ENCODE peak calls at places on chromosomes 13 and 19, in ten cellular contexts. O, G, S, K, J, F, T, Q, L and X are unnamed samples.

GRCh38 chr13:24251525-24251924 is 57.9 kb upstream of the C1QTNF9 start:
- DNase-seq in J (no peak), G (peak; percentile 75), S (no peak), O (no peak), T (no peak), F (no peak), K (no peak), Q (no peak), L (no peak), X (no peak)

GRCh38 chr13:23289917-23290357 is 109.2 kb downstream of the SGCG start:
- DNase-seq in G (no peak), L (peak; percentile 45), T (peak; percentile 91), J (no peak), S (peak; percentile 35), O (peak; percentile 81), F (peak; percentile 60), Q (peak; percentile 96), K (no peak), X (no peak)

GRCh38 chr13:48334534-48335127 is 31.1 kb downstream of the RB1 start:
- DNase-seq in J (no peak), S (peak; percentile 21), K (no peak), L (peak; percentile 39), T (peak; percentile 60), F (peak; percentile 60), G (no peak), Q (peak; percentile 55), O (peak; percentile 68), X (peak; percentile 33)

GRCh38 chr19:43781630-43782310 is 997 bp upstream of the KCNN4 start:
- DNase-seq in O (no peak), S (no peak), Q (peak; percentile 53), K (no peak), G (no peak), F (no peak), J (no peak), L (no peak), T (peak; percentile 48), X (no peak)

GRCh38 chr13:33494596-33495214 is 209.2 kb upstream of the STARD13 start:
- DNase-seq in K (no peak), T (peak; percentile 91), Q (peak; percentile 89), J (no peak), L (peak; percentile 98), G (no peak), S (peak; percentile 98), F (peak; percentile 85), O (peak; percentile 97), X (no peak)

GRCh38 chr13:45229172-45229571 is 28.3 kb upstream of the KCTD4 start:
- DNase-seq in L (no peak), J (no peak), Q (no peak), O (no peak), F (no peak), K (no peak), T (no peak), G (no peak), S (no peak), X (no peak)

GRCh38 chr13:51625555-51626345 is 41.5 kb downstream of the WDFY2 start:
- DNase-seq in L (no peak), J (peak; percentile 30), O (no peak), G (no peak), S (no peak), K (no peak), Q (peak; percentile 69), T (peak; percentile 73), F (no peak), X (no peak)

GRCh38 chr19:3855321-3855720 is 13.5 kb downstream of the ZFR2 start:
- DNase-seq in S (no peak), O (no peak), J (no peak), F (no peak), G (peak; percentile 61), Q (no peak), K (no peak), T (no peak), L (no peak), X (no peak)

GRCh38 chr19:40783711-40784110 is 5.7 kb downstream of the RAB4B start:
- DNase-seq in L (no peak), G (no peak), K (no peak), T (no peak), Q (no peak), J (no peak), O (no peak), F (no peak), S (no peak), X (no peak)

GRCh38 chr19:13122275-13122878 is 4.3 kb downstream of the NACC1 start:
- DNase-seq in O (no peak), K (no peak), L (no peak), S (no peak), J (no peak), Q (no peak), G (no peak), F (no peak), T (no peak), X (no peak)

GRCh38 chr19:53903055-53903680 is 5.9 kb upstream of the CACNG7 start:
- DNase-seq in S (peak; percentile 16), L (peak; percentile 27), Q (peak; percentile 69), O (peak; percentile 59), F (peak; percentile 60), J (no peak), T (peak; percentile 52), G (no peak), K (no peak), X (no peak)

GRCh38 chr19:46732172-46732938 is 13.5 kb upstream of the FKRP start:
- DNase-seq in J (no peak), Q (no peak), L (peak; percentile 88), T (no peak), G (no peak), S (peak; percentile 86), O (no peak), K (no peak), F (no peak), X (no peak)

GRCh38 chr19:3433313-3433712 is 47.0 kb downstream of the SMIM24 start:
- DNase-seq in T (no peak), F (no peak), O (no peak), Q (no peak), G (no peak), J (no peak), S (no peak), L (no peak), K (no peak), X (no peak)

GRCh38 chr13:114229486-114229885 is 5.2 kb upstream of the CDC16 start:
- DNase-seq in K (no peak), T (no peak), L (peak; percentile 43), G (no peak), O (no peak), F (no peak), Q (no peak), S (peak; percentile 38), J (no peak), X (no peak)
- TF ChIP-seq CTCF in K (no peak), T (no peak), L (no peak), G (no peak), O (no peak), F (no peak), Q (no peak), S (no peak), J (no peak), X (no peak)

DNA sequence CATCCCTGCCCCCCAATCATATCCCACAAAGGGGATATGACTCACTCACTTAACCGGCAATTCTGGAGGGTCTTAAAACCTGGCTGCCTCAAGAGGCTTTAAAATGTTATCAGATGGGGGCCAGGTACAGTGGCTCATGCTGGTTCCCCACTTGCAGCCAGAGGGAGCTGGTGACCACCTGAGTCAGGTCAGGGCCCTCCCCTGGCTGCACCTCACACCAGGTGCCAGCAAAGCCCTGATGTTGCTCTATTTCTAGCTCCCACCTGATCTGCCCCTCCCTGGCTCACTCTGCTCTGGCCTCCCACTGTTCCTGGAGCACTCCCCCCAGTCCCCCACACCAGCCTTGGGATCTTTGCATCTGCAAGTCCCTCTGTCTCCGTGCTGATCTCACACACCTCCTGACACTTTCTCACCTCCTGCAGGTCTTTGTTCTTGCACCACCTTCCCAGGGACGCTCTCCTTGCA is 14.2 kb downstream of the HPN start:
- DNase-seq in G (peak; percentile 44), L (no peak), F (no peak), T (peak; percentile 15), K (no peak), J (peak; percentile 53), O (no peak), S (no peak), Q (peak; percentile 24), X (peak; percentile 41)
- TF ChIP-seq CTCF in G (no peak), L (no peak), F (peak; percentile 7), T (peak; percentile 52), K (no peak), J (peak; percentile 29), O (no peak), S (no peak), Q (peak; percentile 35), X (peak; percentile 15)

DNA sequence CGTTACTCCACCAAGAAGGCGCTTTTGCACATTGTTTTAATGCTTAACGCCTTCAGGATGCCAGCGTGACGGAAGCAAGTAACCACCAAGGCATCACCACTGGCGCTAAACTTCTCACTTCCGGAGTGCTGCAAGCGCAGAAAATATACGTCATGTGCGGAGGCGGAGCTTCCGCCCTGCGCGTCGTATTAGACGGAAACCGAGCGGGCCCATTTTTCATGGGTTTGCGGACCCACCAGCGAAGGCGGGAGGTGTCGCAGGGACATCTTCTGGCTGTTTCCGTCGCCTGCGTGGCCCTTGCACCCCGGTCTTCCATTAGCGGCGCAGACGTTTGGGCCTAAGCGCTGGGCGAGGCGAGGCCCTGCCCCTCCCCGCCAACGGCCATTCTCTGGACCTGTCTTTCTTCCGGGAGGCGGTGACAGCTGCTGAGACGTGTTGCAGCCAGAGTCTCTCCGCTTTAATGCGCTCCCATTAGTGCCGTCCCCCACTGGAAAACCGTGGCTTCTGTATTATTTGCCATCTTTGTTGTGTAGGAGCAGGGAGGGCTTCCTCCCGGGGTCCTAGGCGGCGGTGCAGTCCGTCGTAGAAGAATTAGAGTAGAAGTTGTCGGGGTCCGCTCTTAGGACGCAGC is at the start of gene ERCC5:
- DNase-seq in T (peak; percentile 88), O (peak; percentile 97), Q (peak; percentile 97), G (peak; percentile 97), S (peak; percentile 95), F (peak; percentile 98), J (peak; percentile 88), K (peak; percentile 96), L (peak; percentile 96), X (peak; percentile 83)
- TF ChIP-seq CTCF in T (no peak), O (no peak), Q (no peak), G (no peak), S (no peak), F (no peak), J (no peak), K (no peak), L (no peak), X (peak; percentile 29)

DNA sequence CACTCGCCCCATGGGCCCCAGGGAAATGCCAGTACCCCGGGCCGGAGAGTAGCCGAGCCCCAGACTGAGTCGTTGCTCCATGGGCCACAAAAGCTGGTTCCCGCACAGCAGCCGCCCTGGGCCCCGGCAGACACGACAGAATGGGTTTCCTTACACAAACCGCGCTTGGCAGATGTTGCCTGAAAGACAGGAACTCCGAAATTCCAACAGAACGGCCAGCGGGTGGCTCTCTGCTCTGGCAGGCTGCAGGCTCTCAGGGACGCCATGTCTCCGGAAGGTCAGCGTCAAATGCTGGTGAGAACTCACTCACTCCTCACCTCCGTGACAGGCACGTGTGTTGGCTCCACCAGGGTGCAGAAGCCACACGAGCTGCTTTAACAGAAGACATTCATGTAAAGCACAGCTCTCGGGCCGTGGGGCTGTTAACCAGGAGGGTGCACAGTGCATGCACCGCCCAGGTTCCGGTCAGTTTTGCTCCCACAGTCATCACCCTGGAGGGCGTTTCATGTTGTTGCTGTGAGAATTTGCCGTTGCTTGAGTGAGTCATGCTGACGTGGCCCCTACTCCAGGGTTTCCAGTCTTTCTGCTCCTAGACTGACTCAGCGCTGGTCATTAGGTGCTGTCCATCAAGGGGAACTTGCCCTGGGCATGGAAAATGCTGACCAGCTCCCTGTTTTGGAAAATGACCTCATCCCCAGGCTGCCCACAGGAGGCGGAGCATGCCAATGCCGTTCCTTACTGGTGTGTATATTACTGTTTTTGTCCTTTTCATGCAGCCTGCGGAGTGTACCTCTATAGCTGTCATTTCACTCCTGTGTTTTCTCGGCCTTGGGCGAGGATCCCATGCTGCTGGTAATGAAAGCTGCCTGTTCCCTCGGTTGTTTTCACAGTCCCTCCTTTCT is 44.8 kb downstream of the ANKRD10 start:
- DNase-seq in T (peak; percentile 100), S (peak; percentile 100), G (peak; percentile 80), O (peak; percentile 100), F (peak; percentile 100), L (peak; percentile 100), J (peak; percentile 17), K (peak; percentile 88), Q (peak; percentile 100), X (no peak)
- TF ChIP-seq CTCF in T (no peak), S (no peak), G (no peak), O (no peak), F (no peak), L (peak; percentile 13), J (no peak), K (no peak), Q (peak; percentile 5), X (no peak)